ENCODE peak calls at places on chromosomes 3 and 15, in five cellular contexts. G, M, Z, O and X are unnamed samples.
A peak's percentile ranks its signal among the peaks of the same experiment; 100 is the strongest.

GRCh38 chr3:194177156-194177555 is 41.2 kb downstream of the HES1 start:
- DNase-seq in G (no peak), M (no peak), Z (no peak), O (no peak), X (no peak)

GRCh38 chr15:68629519-68630204 is 50.9 kb downstream of the CORO2B start:
- DNase-seq in G (no peak), M (no peak), Z (no peak), O (no peak), X (no peak)

GRCh38 chr3:46669191-46669999 is 24.1 kb downstream of the ALS2CL start:
- DNase-seq in G (no peak), M (no peak), Z (no peak), O (no peak), X (no peak)

GRCh38 chr3:107983247-107983646 is 107.6 kb downstream of the CD47 start:
- DNase-seq in G (no peak), M (no peak), Z (peak; percentile 28), O (no peak), X (no peak)

GRCh38 chr15:31352283-31352880 is 25.7 kb downstream of the KLF13 start:
- DNase-seq in G (no peak), M (no peak), Z (no peak), O (no peak), X (no peak)

GRCh38 chr3:16448691-16449090 is 64.8 kb downstream of the RFTN1 start:
- DNase-seq in G (peak; percentile 25), M (no peak), Z (peak; percentile 24), O (no peak), X (no peak)

GRCh38 chr15:83398591-83398990 is 48.5 kb upstream of the SH3GL3 start:
- DNase-seq in G (no peak), M (no peak), Z (no peak), O (no peak), X (no peak)

GRCh38 chr3:16072420-16073110 is 101.9 kb upstream of the GALNT15 start:
- DNase-seq in G (no peak), M (no peak), Z (no peak), O (no peak), X (no peak)

GRCh38 chr3:86269364-86270155 is 721.4 kb downstream of the VGLL3 start:
- DNase-seq in G (no peak), M (peak; percentile 70), Z (no peak), O (no peak), X (no peak)

GRCh38 chr3:23202203-23202920 is 765 bp upstream of the UBE2E2 start:
- DNase-seq in G (no peak), M (no peak), Z (peak; percentile 76), O (no peak), X (no peak)

GRCh38 chr3:52441122-52441771 is 3.7 kb downstream of the SEMA3G start:
- DNase-seq in G (no peak), M (no peak), Z (no peak), O (no peak), X (no peak)

GRCh38 chr3:53259427-53260259 is 3.8 kb upstream of the TKT start:
- DNase-seq in G (no peak), M (peak; percentile 39), Z (peak; percentile 52), O (no peak), X (no peak)

GRCh38 chr3:123778991-123779622 is 105.0 kb downstream of the MYLK start:
- DNase-seq in G (no peak), M (no peak), Z (no peak), O (no peak), X (no peak)

GRCh38 chr3:120350431-120350941 is 1.3 kb upstream of the LRRC58 start:
- DNase-seq in G (peak; percentile 33), M (peak; percentile 50), Z (peak; percentile 10), O (no peak), X (no peak)

GRCh38 chr3:36823806-36824205 is 59.5 kb upstream of the DCLK3 start:
- DNase-seq in G (no peak), M (no peak), Z (no peak), O (no peak), X (no peak)

GRCh38 chr15:29568840-29569532 is 253.3 kb downstream of the TJP1 start:
- DNase-seq in G (peak; percentile 88), M (peak; percentile 23), Z (peak; percentile 75), O (no peak), X (no peak)
- TF ChIP-seq REST in G (no peak), M (no peak), Z (no peak), O (no peak), X (no peak)

GRCh38 chr15:45378149-45378912 is at the start of gene GATM:
- DNase-seq in G (peak; percentile 72), M (no peak), Z (peak; percentile 88), O (no peak), X (peak; percentile 22)
- TF ChIP-seq REST in G (peak; percentile 49), M (no peak), Z (no peak), O (no peak), X (no peak)

GRCh38 chr15:80568298-80568697 is 126.8 kb upstream of the ABHD17C start:
- DNase-seq in G (no peak), M (no peak), Z (no peak), O (no peak), X (no peak)
- TF ChIP-seq REST in G (no peak), M (no peak), Z (no peak), O (no peak), X (no peak)

GRCh38 chr3:2250783-2251182 is 152.1 kb downstream of the CNTN4 start:
- DNase-seq in G (no peak), M (no peak), Z (no peak), O (no peak), X (no peak)
- TF ChIP-seq REST in G (no peak), M (no peak), Z (no peak), O (no peak), X (no peak)

GRCh38 chr3:110419096-110419495 is 652.5 kb upstream of the NECTIN3 start:
- DNase-seq in G (no peak), M (no peak), Z (peak; percentile 8), O (no peak), X (no peak)
- TF ChIP-seq REST in G (no peak), M (no peak), Z (no peak), O (no peak), X (no peak)

DNA sequence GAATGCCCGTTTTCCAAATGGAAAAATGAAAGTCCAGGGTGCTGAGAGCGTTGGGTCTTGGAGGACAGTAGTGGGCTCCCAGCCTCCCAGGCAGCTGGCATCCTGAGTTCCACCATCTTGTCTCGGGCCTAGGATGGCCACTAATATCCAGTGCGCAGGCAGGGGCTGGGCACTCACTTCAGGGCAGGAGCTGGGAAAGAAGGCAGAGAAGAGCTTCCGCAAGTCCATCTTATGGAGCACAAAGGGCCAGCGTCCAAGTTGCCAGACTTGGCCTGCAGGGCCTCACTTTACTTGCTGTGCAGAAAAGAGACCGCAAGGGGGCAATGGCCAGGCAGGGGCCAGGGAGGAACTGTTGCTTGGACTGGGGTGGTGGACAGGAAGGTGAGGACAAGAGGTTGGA is 46.1 kb downstream of the IQSEC1 start:
- DNase-seq in G (no peak), M (no peak), Z (peak; percentile 57), O (no peak), X (no peak)
- TF ChIP-seq REST in G (no peak), M (no peak), Z (no peak), O (no peak), X (no peak)